ENCODE peak calls at places on chromosomes 3 and 15, in ten cellular contexts. S, N, H, P, K, Z, C, V, E and D are unnamed samples.

GRCh38 chr3:86230765-86231164 is 760.2 kb downstream of the VGLL3 start:
- DNase-seq in S (no peak), N (no peak), H (no peak), P (no peak), K (no peak), Z (no peak), C (no peak), V (no peak), E (no peak), D (no peak)

GRCh38 chr15:88636039-88636438 is 2.8 kb upstream of the ISG20 start:
- DNase-seq in S (no peak), N (peak; percentile 73), H (no peak), P (no peak), K (no peak), Z (peak; percentile 38), C (no peak), V (no peak), E (no peak), D (no peak)

GRCh38 chr3:9339750-9340449 is 23.0 kb upstream of the THUMPD3 start:
- DNase-seq in S (no peak), N (no peak), H (no peak), P (no peak), K (no peak), Z (no peak), C (no peak), V (no peak), E (no peak), D (no peak)

GRCh38 chr3:66317750-66318366 is 97.1 kb downstream of the SLC25A26 start:
- DNase-seq in S (no peak), N (no peak), H (no peak), P (no peak), K (no peak), Z (no peak), C (no peak), V (no peak), E (no peak), D (no peak)

GRCh38 chr15:76460871-76461270 is 124.3 kb downstream of the ISL2 start:
- DNase-seq in S (no peak), N (no peak), H (no peak), P (no peak), K (no peak), Z (no peak), C (no peak), V (no peak), E (no peak), D (peak; percentile 61)

GRCh38 chr3:70078778-70079177 is 79.2 kb downstream of the SAMMSON start:
- DNase-seq in S (no peak), N (no peak), H (no peak), P (no peak), K (no peak), Z (no peak), C (no peak), V (no peak), E (no peak), D (no peak)

GRCh38 chr3:148178508-148178907 is 519.2 kb upstream of the AGTR1 start:
- DNase-seq in S (no peak), N (no peak), H (no peak), P (no peak), K (no peak), Z (no peak), C (no peak), V (no peak), E (no peak), D (peak; percentile 32)

GRCh38 chr15:75723171-75723846 is 10.7 kb upstream of the CSPG4 start:
- DNase-seq in S (no peak), N (no peak), H (no peak), P (peak; percentile 72), K (no peak), Z (no peak), C (no peak), V (no peak), E (no peak), D (no peak)

GRCh38 chr3:71868891-71869290 is 83.9 kb upstream of the PROK2 start:
- DNase-seq in S (no peak), N (no peak), H (no peak), P (no peak), K (no peak), Z (no peak), C (no peak), V (no peak), E (no peak), D (no peak)

GRCh38 chr3:94249491-94250079 is 186.7 kb downstream of the NSUN3 start:
- DNase-seq in S (peak; percentile 39), N (peak; percentile 57), H (no peak), P (peak; percentile 71), K (peak; percentile 17), Z (peak; percentile 70), C (peak; percentile 74), V (no peak), E (no peak), D (peak; percentile 76)

GRCh38 chr3:64267774-64268604 is 42.7 kb upstream of the PRICKLE2 start:
- DNase-seq in S (no peak), N (no peak), H (no peak), P (peak; percentile 94), K (peak; percentile 76), Z (peak; percentile 45), C (peak; percentile 52), V (no peak), E (no peak), D (peak; percentile 79)

GRCh38 chr15:65346856-65347598 is 30.8 kb downstream of the IGDCC3 start:
- DNase-seq in S (no peak), N (no peak), H (no peak), P (no peak), K (no peak), Z (no peak), C (no peak), V (no peak), E (no peak), D (no peak)

DNA sequence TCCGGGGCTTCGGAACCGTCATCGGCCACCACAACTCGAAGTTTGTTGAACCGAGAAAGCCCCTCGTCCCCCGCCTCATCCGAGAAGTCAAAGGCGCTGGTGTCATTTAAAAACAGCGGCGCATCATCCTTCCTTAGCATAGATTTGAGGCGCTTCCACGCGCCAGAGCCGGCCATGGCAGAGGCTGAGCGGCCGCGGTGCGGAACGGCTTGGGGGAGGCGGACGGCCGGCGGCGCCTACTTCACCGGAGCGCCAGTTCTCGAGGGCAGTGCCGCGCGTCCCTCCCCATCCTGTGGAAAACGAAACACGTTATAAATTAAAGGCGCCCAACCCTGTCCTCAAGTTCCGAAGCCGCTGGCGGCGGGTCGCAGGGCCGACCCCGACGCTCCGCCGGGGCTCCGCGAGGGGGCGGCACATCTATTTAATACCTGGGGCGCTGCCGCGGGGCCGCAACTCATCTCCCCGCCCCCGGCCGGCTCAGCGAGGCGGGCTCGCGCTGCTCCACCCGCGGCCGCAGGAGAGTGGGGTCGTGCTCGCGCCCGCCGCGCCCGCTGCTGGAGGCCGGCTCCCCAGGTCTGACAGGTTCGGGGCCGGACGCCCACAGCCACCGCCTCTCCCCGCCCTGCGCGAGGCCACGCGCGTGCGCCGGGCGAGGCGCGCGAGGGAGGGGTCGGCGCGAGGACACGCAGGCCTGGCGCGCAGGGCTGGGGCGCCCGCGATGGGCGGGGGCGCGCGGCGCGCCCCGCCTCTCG is at the start of gene SLC30A4:
- DNase-seq in S (no peak), N (peak; percentile 58), H (no peak), P (peak; percentile 86), K (peak; percentile 54), Z (peak; percentile 56), C (peak; percentile 44), V (peak; percentile 15), E (peak; percentile 7), D (peak; percentile 78)
- TF ChIP-seq CTCF in S (peak; percentile 80), N (peak; percentile 45), H (no peak), P (no peak), K (peak; percentile 72), Z (no peak), C (peak; percentile 60), V (peak; percentile 20), E (peak; percentile 29), D (peak; percentile 34)

GRCh38 chr15:62603757-62604156 is 438.7 kb upstream of the C2CD4B start:
- DNase-seq in S (no peak), N (no peak), H (peak; percentile 36), P (no peak), K (no peak), Z (no peak), C (no peak), V (no peak), E (no peak), D (no peak)

GRCh38 chr15:62605292-62605691 is 437.3 kb upstream of the TPM1 start:
- DNase-seq in S (no peak), N (no peak), H (no peak), P (no peak), K (no peak), Z (no peak), C (no peak), V (no peak), E (no peak), D (no peak)

GRCh38 chr15:62601779-62602540 is 436.9 kb upstream of the C2CD4B start:
- DNase-seq in S (peak; percentile 28), N (no peak), H (no peak), P (no peak), K (no peak), Z (no peak), C (no peak), V (no peak), E (no peak), D (no peak)

GRCh38 chr15:62598217-62598616 is 433.1 kb upstream of the C2CD4B start:
- DNase-seq in S (no peak), N (no peak), H (no peak), P (no peak), K (no peak), Z (no peak), C (no peak), V (no peak), E (no peak), D (no peak)

GRCh38 chr15:62600376-62600775 is 435.3 kb upstream of the C2CD4B start:
- DNase-seq in S (no peak), N (no peak), H (no peak), P (no peak), K (no peak), Z (no peak), C (no peak), V (no peak), E (no peak), D (no peak)
- H3K27ac ChIP-seq in S (no peak overlapping the region), N (no peak overlapping the region), H (no peak overlapping the region), P (no peak overlapping the region), K (peak overlapping the region; percentile 19), Z (no peak overlapping the region), C (no peak overlapping the region), V (peak overlapping the region; percentile 57), E (peak overlapping the region; percentile 60), D (no peak overlapping the region)

GRCh38 chr3:189195302-189195701 is 23.5 kb downstream of the TPRG1 start:
- DNase-seq in S (no peak), N (no peak), H (no peak), P (no peak), K (no peak), Z (peak; percentile 29), C (no peak), V (no peak), E (no peak), D (no peak)
- TF ChIP-seq CTCF in S (no peak), N (no peak), H (peak; percentile 30), P (no peak), K (no peak), Z (no peak), C (no peak), V (no peak), E (no peak), D (peak; percentile 26)

GRCh38 chr15:44882499-44882968 is 74.0 kb upstream of the TERB2 start:
- DNase-seq in S (no peak), N (no peak), H (no peak), P (no peak), K (no peak), Z (no peak), C (no peak), V (no peak), E (no peak), D (no peak)
- H3K27ac ChIP-seq in S (no peak overlapping the region), N (peak overlapping the region; percentile 32), H (peak overlapping the region; percentile 17), P (no peak overlapping the region), K (no peak overlapping the region), Z (no peak overlapping the region), C (no peak overlapping the region), V (no peak overlapping the region), E (no peak overlapping the region), D (no peak overlapping the region)